ENCODE peak calls at places on chromosome 1, in nine cellular contexts. F is left ventricle myocardium inferior, N is PC-3, J is PC-9, I is astrocyte of the cerebellum, V is GM23338, Y is IMR-90, U is AG10803, Q is heart left ventricle. T is an unnamed sample.

GRCh38 chr1:205536759-205537361 is 32.4 kb downstream of the CDK18 start:
- DNase-seq in J (peak), F (no peak), Q (no peak), V (no peak), U (no peak), I (no peak), N (peak), Y (no peak), T (no peak)

GRCh38 chr1:201537966-201538617 is 835 bp upstream of the NAV1 start:
- DNase-seq in Q (no peak), I (no peak), U (peak), V (peak), N (peak), J (no peak), Y (no peak), F (no peak), T (no peak)

GRCh38 chr1:81126989-81127571 is 673.7 kb upstream of the ADGRL2 start:
- DNase-seq in V (no peak), F (no peak), Y (peak), N (no peak), J (no peak), I (no peak), Q (no peak), U (no peak), T (peak)

GRCh38 chr1:194175251-194175650 is 988.8 kb upstream of the B3GALT2 start:
- DNase-seq in V (no peak), F (no peak), U (no peak), I (no peak), Y (no peak), N (no peak), J (no peak), Q (no peak), T (no peak)

GRCh38 chr1:225921734-225922709 is 2.0 kb downstream of the PYCR2 start:
- DNase-seq in N (peak), U (peak), Y (no peak), I (no peak), V (no peak), F (no peak), Q (no peak), J (peak), T (no peak)

GRCh38 chr1:206554201-206554600 is 46.9 kb downstream of the RASSF5 start:
- DNase-seq in J (no peak), F (no peak), Q (no peak), N (no peak), Y (no peak), V (no peak), U (no peak), I (no peak), T (no peak)

GRCh38 chr1:153548722-153549695 is at the start of gene S100A3:
- DNase-seq in I (no peak), U (peak), Q (peak), N (peak), V (no peak), Y (peak), J (peak), F (peak), T (peak)

GRCh38 chr1:225427249-225428065 is at the start of gene LBR:
- DNase-seq in F (peak), U (peak), V (peak), Y (peak), I (no peak), J (no peak), N (peak), Q (peak), T (peak)

GRCh38 chr1:234779160-234779538 is 169.2 kb upstream of the IRF2BP2 start:
- DNase-seq in F (no peak), Q (no peak), U (no peak), Y (no peak), N (no peak), I (no peak), V (no peak), J (no peak), T (peak)

GRCh38 chr1:235468970-235469369 is 35.3 kb downstream of the B3GALNT2 start:
- DNase-seq in I (peak), Y (peak), V (no peak), J (peak), Q (no peak), U (peak), F (no peak), N (peak), T (peak)

GRCh38 chr1:228376651-228377631 is 29.7 kb downstream of the TRIM11 start:
- DNase-seq in V (no peak), Y (no peak), Q (no peak), J (no peak), N (no peak), F (peak), U (no peak), I (no peak), T (no peak)

GRCh38 chr1:9322845-9323244 is 30.2 kb downstream of the SPSB1 start:
- DNase-seq in I (no peak), Q (peak), F (peak), J (no peak), V (no peak), N (no peak), Y (no peak), U (no peak), T (no peak)

GRCh38 chr1:56065729-56066128 is 513.6 kb downstream of the PLPP3 start:
- DNase-seq in N (no peak), I (no peak), J (no peak), V (no peak), F (no peak), Y (no peak), Q (no peak), U (peak), T (peak)

GRCh38 chr1:56070601-56071000 is 508.8 kb downstream of the PLPP3 start:
- DNase-seq in U (peak), F (no peak), V (no peak), I (peak), J (no peak), N (no peak), Y (peak), Q (no peak), T (peak)

GRCh38 chr1:56068210-56068609 is 511.2 kb downstream of the PLPP3 start:
- DNase-seq in J (no peak), U (no peak), N (no peak), Y (no peak), I (peak), V (no peak), Q (no peak), F (no peak), T (no peak)

GRCh38 chr1:56071351-56071750 is 508.0 kb downstream of the PLPP3 start:
- DNase-seq in J (no peak), F (no peak), N (no peak), U (no peak), Q (no peak), V (no peak), Y (no peak), I (no peak), T (no peak)

GRCh38 chr1:56068908-56069307 is 510.5 kb downstream of the PLPP3 start:
- DNase-seq in N (peak), F (no peak), Q (no peak), I (no peak), J (no peak), Y (peak), U (peak), V (no peak), T (no peak)
- TF ChIP-seq CTCF in N (no peak), F (no peak), Q (no peak), I (no peak), J (no peak), Y (no peak), U (no peak), V (no peak), T (no peak)

DNA sequence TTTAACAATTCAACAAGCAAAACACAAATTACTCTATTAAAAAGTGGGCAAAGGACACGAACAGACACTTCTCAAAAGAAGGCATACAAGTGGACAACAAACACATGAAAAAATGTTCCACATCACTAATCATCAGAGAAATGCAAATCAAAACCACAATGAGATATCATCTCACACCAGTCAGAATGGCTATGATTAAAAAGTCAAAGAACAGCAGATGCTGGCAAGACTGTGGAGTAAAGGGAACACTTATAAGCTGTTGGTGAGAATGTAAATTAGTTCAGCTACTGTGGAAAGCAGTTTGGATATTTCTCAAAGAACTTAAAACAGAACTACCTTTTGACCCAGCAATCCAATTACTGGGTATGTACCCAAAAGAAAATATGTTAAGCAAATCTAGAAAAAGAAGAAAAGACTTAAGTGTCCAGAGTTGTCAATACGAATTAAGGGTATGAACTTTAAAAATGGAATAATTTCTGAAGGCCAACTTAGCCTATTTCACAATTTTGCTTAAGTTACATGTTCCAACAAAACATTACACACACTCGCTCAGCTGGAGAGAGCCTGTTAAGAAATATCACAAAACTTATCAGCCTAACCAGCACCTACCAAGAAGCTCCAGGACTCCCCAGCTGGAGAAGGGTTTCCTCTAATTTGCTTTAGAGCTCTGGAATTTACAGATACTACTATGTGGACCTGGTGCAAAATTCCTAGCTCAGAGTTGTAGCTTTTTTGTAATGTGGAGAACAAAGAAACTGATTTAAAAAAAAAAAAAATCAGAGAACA is 232.1 kb downstream of the DUSP10 start:
- DNase-seq in Q (no peak), F (no peak), V (no peak), Y (no peak), U (no peak), N (no peak), J (no peak), I (no peak), T (peak)
- H3K4me3 ChIP-seq in Q (no peak), F (no peak), V (no peak), Y (no peak), U (no peak), N (no peak), J (no peak), I (no peak), T (no peak)

DNA sequence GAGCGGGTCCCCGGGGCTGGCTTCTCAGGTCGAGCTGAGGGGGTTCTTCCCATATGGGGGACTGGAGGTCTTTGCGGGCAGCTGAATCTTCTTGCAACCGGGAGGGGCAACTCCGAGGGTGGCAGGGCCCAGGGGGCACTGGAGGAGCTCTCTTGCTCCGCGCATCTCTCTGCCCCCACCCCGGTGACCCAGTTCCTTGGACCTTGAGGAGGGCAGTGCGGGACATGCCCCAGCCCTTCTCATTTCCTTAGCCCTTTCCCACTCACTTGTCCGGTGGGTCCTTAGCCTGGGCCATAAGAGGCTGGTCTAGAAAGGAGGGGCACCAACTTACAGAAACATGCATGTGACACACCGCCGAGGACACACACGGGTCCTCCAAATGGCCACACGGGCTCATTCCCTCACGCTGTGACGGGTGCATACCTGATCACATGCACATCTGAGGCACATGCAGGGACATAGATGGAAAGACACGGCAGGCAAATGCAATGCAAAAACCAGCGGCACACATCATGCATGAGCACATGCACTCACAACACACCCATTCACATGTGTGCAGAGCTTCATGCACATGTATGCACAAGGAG is 630 bp downstream of the HPCA start:
- DNase-seq in J (no peak), V (no peak), F (no peak), U (no peak), Y (no peak), N (no peak), I (no peak), Q (no peak), T (no peak)
- TF ChIP-seq CTCF in J (no peak), V (no peak), F (peak), U (no peak), Y (no peak), N (no peak), I (no peak), Q (no peak), T (no peak)

GRCh38 chr1:52140633-52141512 is 1.0 kb upstream of the ZFYVE9 start:
- DNase-seq in J (no peak), U (no peak), F (no peak), V (no peak), I (no peak), N (no peak), Y (no peak), Q (no peak), T (peak)

GRCh38 chr1:52142220-52143153 is 598 bp downstream of the ZFYVE9 start:
- DNase-seq in U (peak), V (peak), Q (peak), F (peak), I (peak), N (peak), Y (peak), J (no peak), T (peak)

GRCh38 chr1:52145137-52145536 is 3.2 kb downstream of the ZFYVE9 start:
- DNase-seq in J (no peak), U (no peak), Y (no peak), Q (no peak), V (no peak), F (no peak), I (no peak), N (no peak), T (peak)

GRCh38 chr1:52141513-52142219 is at the start of gene ZFYVE9:
- DNase-seq in F (peak), U (peak), V (peak), Q (peak), J (peak), I (peak), Y (peak), N (peak), T (peak)

GRCh38 chr1:52139817-52140540 is 1.9 kb upstream of the ZFYVE9 start:
- DNase-seq in F (no peak), Y (peak), J (peak), U (peak), I (peak), Q (no peak), V (no peak), N (peak), T (peak)
- H3K4me3 ChIP-seq in F (no peak), Y (no peak), J (no peak), U (peak), I (no peak), Q (no peak), V (no peak), N (no peak), T (no peak)

GRCh38 chr1:200037904-200038644 is 10.6 kb downstream of the NR5A2 start:
- DNase-seq in V (peak), J (no peak), I (no peak), Q (no peak), F (no peak), Y (no peak), U (no peak), N (no peak), T (no peak)
- TF ChIP-seq CTCF in V (no peak), J (no peak), I (no peak), Q (no peak), F (no peak), Y (no peak), U (no peak), N (no peak), T (no peak)

GRCh38 chr1:51217101-51217500 is 19.0 kb upstream of the RNF11 start:
- DNase-seq in Q (no peak), J (peak), N (no peak), U (no peak), F (no peak), I (no peak), V (no peak), Y (no peak), T (no peak)

GRCh38 chr1:51218570-51218969 is 17.5 kb upstream of the RNF11 start:
- DNase-seq in Y (no peak), U (no peak), V (no peak), N (no peak), Q (no peak), F (no peak), J (no peak), I (no peak), T (no peak)

GRCh38 chr1:51214615-51215131 is 21.4 kb upstream of the RNF11 start:
- DNase-seq in Y (peak), Q (no peak), J (peak), V (no peak), I (no peak), N (peak), U (peak), F (no peak), T (peak)

GRCh38 chr1:51216631-51217030 is 19.4 kb upstream of the RNF11 start:
- DNase-seq in Q (no peak), I (no peak), N (no peak), U (no peak), J (no peak), F (no peak), Y (no peak), V (no peak), T (no peak)

GRCh38 chr1:51215169-51215568 is 20.9 kb upstream of the RNF11 start:
- DNase-seq in N (peak), V (no peak), I (no peak), Q (no peak), J (peak), U (peak), F (no peak), Y (peak), T (no peak)
- H3K4me3 ChIP-seq in N (peak), V (no peak), I (no peak), Q (no peak), J (no peak), U (no peak), F (no peak), Y (no peak), T (no peak)

DNA sequence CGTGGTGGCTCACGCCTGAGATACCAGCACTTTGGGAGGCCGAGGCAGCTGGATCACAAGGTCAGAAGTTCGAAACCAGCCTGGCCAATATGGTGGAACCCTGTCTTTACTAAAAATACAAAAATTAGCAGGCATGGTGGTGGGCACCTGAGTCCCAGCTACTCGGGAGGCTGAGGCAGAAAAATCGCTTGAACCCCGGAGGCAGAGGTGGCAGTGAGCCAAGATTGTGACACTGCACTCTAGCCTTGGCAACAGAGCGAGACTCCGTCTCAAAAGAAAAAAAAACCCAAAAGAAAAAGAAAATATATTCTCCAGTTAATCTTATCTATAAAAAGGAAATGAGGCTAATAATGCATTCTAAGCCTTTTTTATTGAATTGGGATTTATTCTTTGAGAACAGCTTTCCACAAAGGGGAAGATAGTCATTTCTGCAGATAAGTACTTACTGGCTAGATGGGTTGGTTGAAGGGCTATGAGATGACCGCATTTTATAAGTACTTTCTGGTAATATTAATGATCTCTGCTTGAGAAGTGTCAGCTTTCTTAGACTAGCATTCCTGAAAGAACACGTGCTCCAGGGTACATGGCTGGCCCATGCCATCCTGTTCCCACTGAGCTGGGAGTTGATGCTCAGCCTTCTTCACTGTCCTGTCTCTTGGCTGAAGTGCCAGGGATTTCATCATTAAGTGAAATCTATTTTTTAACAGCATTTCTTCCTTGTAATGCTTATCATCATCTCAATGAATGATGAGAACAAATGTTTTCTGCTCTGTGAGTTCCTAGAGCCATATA is 57.9 kb downstream of the SASS6 start:
- DNase-seq in Q (no peak), N (no peak), V (no peak), U (no peak), F (no peak), J (no peak), Y (no peak), I (no peak), T (no peak)
- TF ChIP-seq CTCF in Q (no peak), N (no peak), V (no peak), U (no peak), F (no peak), J (no peak), Y (no peak), I (no peak), T (no peak)